ENCODE peak calls at places on chromosome 20, in six cellular contexts. W, H, K, G, I and R are unnamed samples.
A peak's percentile ranks its signal among the peaks of the same experiment; 100 is the strongest.

GRCh38 chr20:63246490-63247284 is 7.6 kb downstream of the NKAIN4 start:
- DNase-seq in I (no peak), W (peak; percentile 70), G (no peak), K (no peak), H (no peak), R (no peak)

GRCh38 chr20:25376886-25377285 is 13.7 kb downstream of the ABHD12 start:
- DNase-seq in W (no peak), I (no peak), G (no peak), H (no peak), K (no peak), R (no peak)

GRCh38 chr20:14064333-14064732 is 69.0 kb downstream of the MACROD2 start:
- DNase-seq in H (no peak), K (no peak), W (no peak), I (no peak), G (no peak), R (no peak)

GRCh38 chr20:59817406-59817805 is 116.0 kb downstream of the SYCP2 start:
- DNase-seq in W (no peak), G (no peak), I (no peak), K (no peak), H (no peak), R (no peak)

GRCh38 chr20:18524646-18525045 is 16.9 kb downstream of the SEC23B start:
- DNase-seq in G (no peak), H (peak; percentile 15), W (no peak), K (no peak), I (no peak), R (no peak)

GRCh38 chr20:50534567-50534966 is 24.4 kb downstream of the PTPN1 start:
- DNase-seq in I (no peak), K (no peak), G (no peak), H (no peak), W (no peak), R (no peak)

GRCh38 chr20:61502433-61502832 is 250.4 kb downstream of the CDH4 start:
- DNase-seq in K (no peak), G (no peak), H (peak; percentile 22), I (no peak), W (no peak), R (no peak)

GRCh38 chr20:54585222-54585621 is 109.8 kb downstream of the DOK5 start:
- DNase-seq in W (no peak), G (no peak), I (no peak), H (no peak), K (no peak), R (no peak)

GRCh38 chr20:1390552-1391403 is 2.1 kb downstream of the FKBP1A start:
- DNase-seq in H (no peak), I (no peak), W (no peak), K (no peak), G (no peak), R (no peak)

GRCh38 chr20:63294536-63294900 is 1.5 kb downstream of the COL20A1 start:
- DNase-seq in K (no peak), I (no peak), H (no peak), W (no peak), G (no peak), R (no peak)

GRCh38 chr20:32453467-32454163 is 95.5 kb downstream of the ASXL1 start:
- DNase-seq in H (no peak), G (no peak), I (no peak), W (no peak), K (peak; percentile 43), R (no peak)

GRCh38 chr20:7841967-7842301 is 98.3 kb downstream of the HAO1 start:
- DNase-seq in I (no peak), G (no peak), W (no peak), K (peak; percentile 63), H (peak; percentile 67), R (no peak)

GRCh38 chr20:47125553-47126373 is 230.7 kb downstream of the ZMYND8 start:
- DNase-seq in H (no peak), W (no peak), G (no peak), K (no peak), I (no peak), R (no peak)

GRCh38 chr20:59749293-59749680 is 144.9 kb downstream of the PHACTR3 start:
- DNase-seq in I (no peak), G (no peak), W (no peak), H (peak; percentile 85), K (peak; percentile 60), R (no peak)

GRCh38 chr20:3383878-3384495 is 23.5 kb downstream of the DNAAF9 start:
- DNase-seq in G (no peak), H (no peak), K (no peak), W (no peak), I (no peak), R (no peak)

GRCh38 chr20:45781391-45781931 is 10.2 kb downstream of the WFDC3 start:
- DNase-seq in H (peak; percentile 39), I (peak; percentile 86), G (no peak), W (no peak), K (no peak), R (no peak)

GRCh38 chr20:57397693-57398108 is 6.5 kb downstream of the RBM38 start:
- DNase-seq in G (no peak), W (no peak), I (no peak), H (no peak), K (peak; percentile 63), R (peak; percentile 40)

GRCh38 chr20:3082306-3082951 is 2.1 kb downstream of the AVP start:
- DNase-seq in I (no peak), H (peak; percentile 64), G (no peak), W (peak; percentile 56), K (no peak), R (no peak)

GRCh38 chr20:57199656-57200405 is 66.6 kb downstream of the BMP7 start:
- DNase-seq in H (no peak), G (no peak), I (no peak), W (no peak), K (peak; percentile 6), R (no peak)

GRCh38 chr20:10089871-10090587 is 55.2 kb downstream of the ANKEF1 start:
- DNase-seq in I (no peak), W (no peak), K (no peak), H (no peak), G (no peak), R (no peak)

GRCh38 chr20:19212524-19213502 is at the start of gene SLC24A3:
- DNase-seq in W (peak; percentile 81), K (peak; percentile 88), H (peak; percentile 75), G (peak; percentile 77), I (no peak), R (peak; percentile 47)

GRCh38 chr20:22931653-22932052 is 103.5 kb upstream of the SSTR4 start:
- DNase-seq in H (no peak), K (no peak), G (no peak), I (no peak), W (no peak), R (peak; percentile 69)